ENCODE peak calls at places on chromosomes 5 and 9, in four cellular contexts. One of them, this sample, is unnamed.
A peak's percentile ranks its signal among the peaks of the same experiment; 100 is the strongest.

GRCh38 chr9:125235805-125236534 is 5.2 kb downstream of the HSPA5 start:
- DNase-seq in PC-3: no peak
- DNase-seq in astrocyte: no peak
- DNase-seq in fibroblast of lung: no peak
- DNase-seq in this sample: no peak

GRCh38 chr9:131019387-131020239 is 10.6 kb downstream of the LAMC3 start:
- DNase-seq in PC-3: no peak
- DNase-seq in astrocyte: no peak
- DNase-seq in fibroblast of lung: no peak
- DNase-seq in this sample: no peak

GRCh38 chr5:137015540-137016116 is 483.5 kb downstream of the SPOCK1 start:
- DNase-seq in PC-3: no peak
- DNase-seq in astrocyte: no peak
- DNase-seq in fibroblast of lung: no peak
- DNase-seq in this sample: no peak

GRCh38 chr5:43396762-43397304 is 15.4 kb downstream of the CCL28 start:
- DNase-seq in PC-3: peak; percentile 78
- DNase-seq in astrocyte: peak; percentile 2
- DNase-seq in fibroblast of lung: peak; percentile 21
- DNase-seq in this sample: no peak

GRCh38 chr5:58069846-58070245 is 390.0 kb downstream of the PLK2 start:
- DNase-seq in PC-3: peak; percentile 84
- DNase-seq in astrocyte: no peak
- DNase-seq in fibroblast of lung: no peak
- DNase-seq in this sample: no peak

GRCh38 chr9:21552244-21552825 is 70.2 kb upstream of the IFNE start:
- DNase-seq in PC-3: no peak
- DNase-seq in astrocyte: no peak
- DNase-seq in fibroblast of lung: peak; percentile 40
- DNase-seq in this sample: no peak

GRCh38 chr5:160970605-160971191 is 118.7 kb upstream of the ATP10B start:
- DNase-seq in PC-3: no peak
- DNase-seq in astrocyte: no peak
- DNase-seq in fibroblast of lung: no peak
- DNase-seq in this sample: no peak

GRCh38 chr9:92949266-92949982 is 2.1 kb downstream of the FGD3 start:
- DNase-seq in PC-3: no peak
- DNase-seq in astrocyte: no peak
- DNase-seq in fibroblast of lung: no peak
- DNase-seq in this sample: no peak

GRCh38 chr5:79641414-79641813 is 29.2 kb downstream of the TENT2 start:
- DNase-seq in PC-3: no peak
- DNase-seq in astrocyte: no peak
- DNase-seq in fibroblast of lung: no peak
- DNase-seq in this sample: no peak

GRCh38 chr5:112685929-112686328 is 51.8 kb upstream of the APC start:
- DNase-seq in PC-3: no peak
- DNase-seq in astrocyte: peak; percentile 79
- DNase-seq in fibroblast of lung: peak; percentile 85
- DNase-seq in this sample: no peak

GRCh38 chr5:56409331-56410190 is 176.4 kb upstream of the ANKRD55 start:
- DNase-seq in PC-3: peak; percentile 65
- DNase-seq in astrocyte: peak; percentile 94
- DNase-seq in fibroblast of lung: peak; percentile 94
- DNase-seq in this sample: no peak

GRCh38 chr9:91148306-91148705 is 213.4 kb downstream of the AUH start:
- DNase-seq in PC-3: no peak
- DNase-seq in astrocyte: no peak
- DNase-seq in fibroblast of lung: no peak
- DNase-seq in this sample: no peak

GRCh38 chr9:128818839-128819715 is 777 bp downstream of the ENDOG start:
- DNase-seq in PC-3: peak; percentile 16
- DNase-seq in astrocyte: no peak
- DNase-seq in fibroblast of lung: no peak
- DNase-seq in this sample: no peak

GRCh38 chr5:2003206-2003605 is 120.5 kb upstream of the IRX4 start:
- DNase-seq in PC-3: no peak
- DNase-seq in astrocyte: no peak
- DNase-seq in fibroblast of lung: no peak
- DNase-seq in this sample: no peak

GRCh38 chr5:146027746-146028145 is 77.6 kb downstream of the PLAC8L1 start:
- DNase-seq in PC-3: peak; percentile 96
- DNase-seq in astrocyte: peak; percentile 55
- DNase-seq in fibroblast of lung: peak; percentile 60
- DNase-seq in this sample: peak; percentile 78

GRCh38 chr9:72948906-72949582 is 3.8 kb downstream of the ALDH1A1 start:
- DNase-seq in PC-3: no peak
- DNase-seq in astrocyte: no peak
- DNase-seq in fibroblast of lung: no peak
- DNase-seq in this sample: no peak

GRCh38 chr9:37156781-37157356 is 36.5 kb downstream of the ZCCHC7 start:
- DNase-seq in PC-3: peak; percentile 36
- DNase-seq in astrocyte: peak; percentile 16
- DNase-seq in fibroblast of lung: peak; percentile 27
- DNase-seq in this sample: no peak

GRCh38 chr9:124038239-124038638 is 26.7 kb downstream of the LHX2 start:
- DNase-seq in PC-3: peak; percentile 25
- DNase-seq in astrocyte: no peak
- DNase-seq in fibroblast of lung: no peak
- DNase-seq in this sample: no peak

GRCh38 chr9:5529683-5530221 is 19.4 kb downstream of the PDCD1LG2 start:
- DNase-seq in PC-3: peak; percentile 73
- DNase-seq in astrocyte: peak; percentile 75
- DNase-seq in fibroblast of lung: peak; percentile 86
- DNase-seq in this sample: no peak

GRCh38 chr5:88824892-88825781 is 57.8 kb downstream of the MEF2C start:
- DNase-seq in PC-3: peak; percentile 32
- DNase-seq in astrocyte: peak; percentile 87
- DNase-seq in fibroblast of lung: peak; percentile 89
- DNase-seq in this sample: no peak

GRCh38 chr9:110668528-110669167 is at the start of gene MUSK:
- DNase-seq in PC-3: no peak
- DNase-seq in astrocyte: no peak
- DNase-seq in fibroblast of lung: no peak
- DNase-seq in this sample: no peak

GRCh38 chr5:16709691-16710420 is 93.1 kb upstream of the RETREG1 start:
- DNase-seq in PC-3: no peak
- DNase-seq in astrocyte: no peak
- DNase-seq in fibroblast of lung: no peak
- DNase-seq in this sample: no peak

GRCh38 chr5:1163366-1163765 is 38.0 kb upstream of the SLC6A19 start:
- DNase-seq in PC-3: no peak
- DNase-seq in astrocyte: no peak
- DNase-seq in fibroblast of lung: no peak
- DNase-seq in this sample: no peak

GRCh38 chr5:38576442-38576841 is 20.0 kb upstream of the LIFR start:
- DNase-seq in PC-3: peak; percentile 66
- DNase-seq in astrocyte: no peak
- DNase-seq in fibroblast of lung: no peak
- DNase-seq in this sample: no peak

GRCh38 chr5:74918232-74918669 is 52.1 kb upstream of the FAM169A start:
- DNase-seq in PC-3: no peak
- DNase-seq in astrocyte: no peak
- DNase-seq in fibroblast of lung: no peak
- DNase-seq in this sample: no peak

GRCh38 chr5:129804705-129805104 is 56.8 kb downstream of the MINAR2 start:
- DNase-seq in PC-3: no peak
- DNase-seq in astrocyte: no peak
- DNase-seq in fibroblast of lung: no peak
- DNase-seq in this sample: no peak

GRCh38 chr5:75335952-75336624 is 932 bp upstream of the HMGCR start:
- DNase-seq in PC-3: peak; percentile 69
- DNase-seq in astrocyte: peak; percentile 83
- DNase-seq in fibroblast of lung: peak; percentile 87
- DNase-seq in this sample: peak; percentile 73

GRCh38 chr9:31137151-31137849 is 1247.1 kb upstream of the ACO1 start:
- DNase-seq in PC-3: peak; percentile 72
- DNase-seq in astrocyte: peak; percentile 98
- DNase-seq in fibroblast of lung: peak; percentile 99
- DNase-seq in this sample: peak; percentile 54

GRCh38 chr9:37971107-37971459 is 67.2 kb upstream of the SLC25A51 start:
- DNase-seq in PC-3: peak; percentile 35
- DNase-seq in astrocyte: peak; percentile 44
- DNase-seq in fibroblast of lung: peak; percentile 58
- DNase-seq in this sample: no peak

GRCh38 chr5:99060306-99061261 is 131.8 kb upstream of the CHD1 start:
- DNase-seq in PC-3: peak; percentile 94
- DNase-seq in astrocyte: peak; percentile 93
- DNase-seq in fibroblast of lung: peak; percentile 94
- DNase-seq in this sample: peak; percentile 62

GRCh38 chr5:160516696-160517530 is 95.3 kb downstream of the PTTG1 start:
- DNase-seq in PC-3: peak; percentile 40
- DNase-seq in astrocyte: no peak
- DNase-seq in fibroblast of lung: no peak
- DNase-seq in this sample: no peak

GRCh38 chr9:89418882-89419641 is 78.9 kb downstream of the SEMA4D start:
- DNase-seq in PC-3: no peak
- DNase-seq in astrocyte: no peak
- DNase-seq in fibroblast of lung: no peak
- DNase-seq in this sample: no peak

GRCh38 chr5:56530031-56530430 is 285.3 kb upstream of the MAP3K1 start:
- DNase-seq in PC-3: no peak
- DNase-seq in astrocyte: no peak
- DNase-seq in fibroblast of lung: no peak
- DNase-seq in this sample: no peak

GRCh38 chr5:1217596-1218206 is 7.5 kb upstream of the SLC6A18 start:
- DNase-seq in PC-3: no peak
- DNase-seq in astrocyte: no peak
- DNase-seq in fibroblast of lung: no peak
- DNase-seq in this sample: no peak

GRCh38 chr5:137808503-137809135 is 54.5 kb upstream of the HNRNPA0 start:
- DNase-seq in PC-3: no peak
- DNase-seq in astrocyte: peak; percentile 7
- DNase-seq in fibroblast of lung: peak; percentile 20
- DNase-seq in this sample: no peak

GRCh38 chr5:55645304-55645703 is 66.8 kb downstream of the SLC38A9 start:
- DNase-seq in PC-3: peak; percentile 16
- DNase-seq in astrocyte: peak; percentile 48
- DNase-seq in fibroblast of lung: peak; percentile 50
- DNase-seq in this sample: no peak

GRCh38 chr5:157540707-157541451 is 34.7 kb downstream of the ADAM19 start:
- DNase-seq in PC-3: no peak
- DNase-seq in astrocyte: peak; percentile 83
- DNase-seq in fibroblast of lung: peak; percentile 87
- DNase-seq in this sample: no peak

GRCh38 chr5:51731641-51732040 is 348.4 kb downstream of the ISL1 start:
- DNase-seq in PC-3: no peak
- DNase-seq in astrocyte: no peak
- DNase-seq in fibroblast of lung: no peak
- DNase-seq in this sample: no peak

GRCh38 chr5:52800394-52801213 is 12.9 kb downstream of the ITGA1 start:
- DNase-seq in PC-3: peak; percentile 64
- DNase-seq in astrocyte: peak; percentile 76
- DNase-seq in fibroblast of lung: peak; percentile 83
- DNase-seq in this sample: no peak
- H2AFZ ChIP-seq in PC-3: peak overlapping the region; percentile 73
- H2AFZ ChIP-seq in astrocyte: peak overlapping the region; percentile 74
- H2AFZ ChIP-seq in fibroblast of lung: no peak overlapping the region
- H2AFZ ChIP-seq in this sample: no peak overlapping the region

GRCh38 chr9:97557606-97558095 is 56.2 kb downstream of the TMOD1 start:
- DNase-seq in PC-3: no peak
- DNase-seq in astrocyte: no peak
- DNase-seq in fibroblast of lung: no peak
- DNase-seq in this sample: no peak

GRCh38 chr9:97559111-97559514 is 57.6 kb downstream of the TMOD1 start:
- DNase-seq in PC-3: no peak
- DNase-seq in astrocyte: no peak
- DNase-seq in fibroblast of lung: no peak
- DNase-seq in this sample: no peak

GRCh38 chr9:97556721-97557605 is 55.5 kb downstream of the TMOD1 start:
- DNase-seq in PC-3: no peak
- DNase-seq in astrocyte: no peak
- DNase-seq in fibroblast of lung: no peak
- DNase-seq in this sample: no peak

GRCh38 chr9:97560154-97560553 is 58.7 kb downstream of the TMOD1 start:
- DNase-seq in PC-3: no peak
- DNase-seq in astrocyte: no peak
- DNase-seq in fibroblast of lung: no peak
- DNase-seq in this sample: no peak

DNA sequence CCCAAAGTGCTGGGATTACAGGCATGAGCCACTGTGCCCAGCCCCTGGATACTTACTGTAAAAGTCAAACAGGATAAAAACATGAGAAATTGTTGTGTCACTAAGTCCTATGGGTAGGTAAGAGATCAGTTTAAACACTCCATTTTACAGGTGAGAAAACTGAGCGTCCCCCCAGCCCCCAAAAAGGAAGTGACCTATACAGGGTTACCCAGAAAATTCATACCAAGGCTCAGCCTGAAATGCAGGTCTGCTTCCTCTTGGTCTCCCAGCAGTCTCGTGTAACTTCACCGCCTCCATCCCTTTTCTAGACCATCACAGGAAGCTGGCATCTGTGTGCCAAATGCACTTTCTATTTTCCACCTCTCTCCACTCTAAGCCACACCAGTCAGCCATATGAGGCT is 57.2 kb downstream of the TMOD1 start:
- DNase-seq in PC-3: no peak
- DNase-seq in astrocyte: no peak
- DNase-seq in fibroblast of lung: no peak
- DNase-seq in this sample: no peak
- H2AFZ ChIP-seq in PC-3: no peak overlapping the region
- H2AFZ ChIP-seq in astrocyte: no peak overlapping the region
- H2AFZ ChIP-seq in fibroblast of lung: no peak overlapping the region
- H2AFZ ChIP-seq in this sample: no peak overlapping the region

DNA sequence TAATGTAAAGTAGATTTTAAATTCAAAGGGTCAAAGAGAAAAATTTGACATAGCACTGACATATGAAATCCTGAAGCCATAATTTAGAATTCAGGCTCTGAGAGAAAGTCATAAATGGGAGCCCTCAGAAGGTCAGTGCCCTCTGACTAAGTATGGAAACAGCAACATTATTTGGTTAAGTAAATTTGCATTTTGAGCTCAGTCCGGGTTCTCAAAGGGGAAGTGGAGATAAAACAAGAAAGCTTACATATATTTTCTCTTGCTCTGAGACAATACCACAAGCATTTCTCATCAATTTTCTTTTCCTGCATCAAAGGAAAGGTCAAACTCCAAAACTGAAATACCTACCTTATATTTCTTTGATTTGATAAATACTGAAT is 348.0 kb downstream of the SEMA5A start:
- DNase-seq in PC-3: peak; percentile 94
- DNase-seq in astrocyte: peak; percentile 61
- DNase-seq in fibroblast of lung: peak; percentile 70
- DNase-seq in this sample: no peak
- H2AFZ ChIP-seq in PC-3: no peak overlapping the region
- H2AFZ ChIP-seq in astrocyte: no peak overlapping the region
- H2AFZ ChIP-seq in fibroblast of lung: no peak overlapping the region
- H2AFZ ChIP-seq in this sample: no peak overlapping the region

GRCh38 chr9:136177224-136177623 is 27.7 kb downstream of the LHX3 start:
- DNase-seq in PC-3: no peak
- DNase-seq in astrocyte: no peak
- DNase-seq in fibroblast of lung: no peak
- DNase-seq in this sample: no peak
- H2AFZ ChIP-seq in PC-3: no peak overlapping the region
- H2AFZ ChIP-seq in astrocyte: no peak overlapping the region
- H2AFZ ChIP-seq in fibroblast of lung: no peak overlapping the region
- H2AFZ ChIP-seq in this sample: no peak overlapping the region

This sample was measured in HCT116.